ENCODE peak calls at places on chromosomes 1 and 21, in six cellular contexts. X is NCI-H2081; W is dorsolateral prefrontal cortex; S is effector CD8-positive, alpha-beta T cell; I is stimulated activated naive CD4-positive, alpha-beta T cell; R is stimulated activated CD8-positive, alpha-beta memory T cell treated with anti-CD3 and anti-CD28 coated beads, Interleukin-15, amount 100 ng/mL, for 1 hour. Y is an unnamed sample.

GRCh38 chr1:104072915-104073371 is 323.2 kb downstream of the AMY1C start:
- DNase-seq in X (no peak), W (no peak), S (no peak), I (no peak), R (no peak), Y (no peak)

GRCh38 chr1:215710340-215710971 is 143.4 kb downstream of the KCTD3 start:
- DNase-seq in X (peak), W (no peak), S (no peak), I (no peak), R (no peak), Y (no peak)

GRCh38 chr1:182330303-182330702 is 61.3 kb downstream of the GLUL start:
- DNase-seq in X (no peak), W (no peak), S (no peak), I (no peak), R (no peak), Y (no peak)

GRCh38 chr1:193125369-193125768 is 3.5 kb downstream of the CDC73 start:
- DNase-seq in X (no peak), W (no peak), S (no peak), I (no peak), R (no peak), Y (no peak)

GRCh38 chr1:231748744-231749143 is 122.2 kb downstream of the DISC1 start:
- DNase-seq in X (no peak), W (no peak), S (no peak), I (no peak), R (no peak), Y (no peak)

GRCh38 chr1:83554174-83554573 is 444.8 kb downstream of the TTLL7 start:
- DNase-seq in X (no peak), W (no peak), S (no peak), I (no peak), R (no peak), Y (no peak)

GRCh38 chr21:28962465-28962864 is 30.2 kb downstream of the LTN1 start:
- DNase-seq in X (no peak), W (no peak), S (no peak), I (no peak), R (no peak), Y (no peak)

GRCh38 chr1:30690115-30690645 is 33.2 kb downstream of the MATN1 start:
- DNase-seq in X (no peak), W (no peak), S (no peak), I (no peak), R (no peak), Y (no peak)

GRCh38 chr1:108141604-108142003 is 58.5 kb downstream of the SLC25A24 start:
- DNase-seq in X (no peak), W (no peak), S (no peak), I (no peak), R (no peak), Y (no peak)

GRCh38 chr1:44044071-44044801 is 13.0 kb upstream of the SLC6A9 start:
- DNase-seq in X (no peak), W (no peak), S (no peak), I (no peak), R (no peak), Y (no peak)

GRCh38 chr1:72037745-72038343 is 244.5 kb downstream of the NEGR1 start:
- DNase-seq in X (peak), W (no peak), S (no peak), I (no peak), R (no peak), Y (no peak)

GRCh38 chr1:225710804-225711203 is 57.9 kb upstream of the ENAH start:
- DNase-seq in X (no peak), W (no peak), S (no peak), I (no peak), R (no peak), Y (no peak)

GRCh38 chr1:6396998-6397397 is 3.4 kb upstream of the ACOT7 start:
- DNase-seq in X (no peak), W (no peak), S (no peak), I (no peak), R (no peak), Y (no peak)

GRCh38 chr1:20187103-20187812 is 940 bp upstream of the PLA2G2C start:
- DNase-seq in X (no peak), W (peak), S (no peak), I (no peak), R (no peak), Y (no peak)

GRCh38 chr21:43300496-43301423 is 126.2 kb downstream of the SIK1 start:
- DNase-seq in X (no peak), W (no peak), S (no peak), I (no peak), R (no peak), Y (no peak)

GRCh38 chr1:218775476-218776170 is 398.1 kb upstream of the LYPLAL1 start:
- DNase-seq in X (no peak), W (no peak), S (no peak), I (no peak), R (no peak), Y (no peak)

Y was measured in substantia nigra.